ENCODE peak calls at places on chromosomes 16 and 17, in ten cellular contexts. V is cardiac muscle cell; L is choroid plexus epithelial cell; I is NCI-H748 treated with DMSO at 0.1 percent for 48 hours; O is retina; F is neural crest cell; M is activated effector memory CD4-positive, alpha-beta T cell treated with Interleukin-2 at 50 U/mL for 16 hours; B is activated CD8-positive, alpha-beta memory T cell treated with anti-CD3 and anti-CD28 coated beads for 48 hours; Y is effector memory CD8-positive, alpha-beta T cell; U is dermis microvascular lymphatic vessel endothelial cell. C is an unnamed sample.
A peak's percentile ranks its signal among the peaks of the same experiment; 100 is the strongest.

GRCh38 chr17:42984486-42984885 is 4.1 kb downstream of the RUNDC1 start:
- DNase-seq in O (no peak), M (no peak), I (no peak), L (no peak), F (no peak), U (peak; percentile 83), B (no peak), Y (no peak), V (no peak), C (peak; percentile 86)

GRCh38 chr17:75371981-75372380 is 33.5 kb downstream of the GRB2 start:
- DNase-seq in O (no peak), B (no peak), V (no peak), F (no peak), U (no peak), I (no peak), M (no peak), L (no peak), Y (no peak), C (no peak)

GRCh38 chr16:9061358-9061813 is 30.1 kb upstream of the HAPSTR1 start:
- DNase-seq in Y (no peak), I (no peak), U (no peak), F (no peak), L (no peak), B (no peak), V (peak; percentile 39), O (no peak), M (no peak), C (no peak)

GRCh38 chr16:74049027-74049426 is 247.6 kb upstream of the PSMD7 start:
- DNase-seq in V (no peak), L (no peak), Y (no peak), B (no peak), U (no peak), M (no peak), I (no peak), O (no peak), F (no peak), C (no peak)

GRCh38 chr17:65228734-65229390 is 91.7 kb downstream of the RGS9 start:
- DNase-seq in Y (peak; percentile 29), V (peak; percentile 4), F (no peak), B (no peak), M (peak; percentile 26), L (peak; percentile 31), O (peak; percentile 53), I (peak; percentile 57), U (no peak), C (peak; percentile 79)

GRCh38 chr16:20397468-20398074 is 7.0 kb downstream of the PDILT start:
- DNase-seq in B (no peak), Y (no peak), L (no peak), F (no peak), V (no peak), U (no peak), I (no peak), O (no peak), M (no peak), C (no peak)

GRCh38 chr17:79044462-79044861 is 20.5 kb downstream of the C1QTNF1 start:
- DNase-seq in O (no peak), I (no peak), B (no peak), M (no peak), F (no peak), Y (no peak), V (no peak), U (no peak), L (no peak), C (no peak)

GRCh38 chr17:36124879-36125824 is 21.5 kb downstream of the CCL4 start:
- DNase-seq in F (no peak), Y (no peak), I (no peak), V (no peak), O (no peak), M (no peak), U (no peak), B (no peak), L (no peak), C (no peak)

C was measured in endothelial cell of umbilical vein.